ENCODE peak calls at places on chromosomes 5 and 9, in eight cellular contexts. O is cerebellum; F is foreskin keratinocyte; N is bronchial epithelial cell; K is stimulated activated CD4-positive, alpha-beta T cell treated with anti-CD3 and anti-CD28 coated beads, Interleukin-1b, Interleukin-23, amount 100 ng/mL, for 24 hours; X is IMR-90; L is thoracic aorta; T is hypothalamus. R is an unnamed sample.

GRCh38 chr9:34124923-34125322 is 1.6 kb downstream of the DCAF12 start:
- DNase-seq in O (no peak), F (no peak), N (peak), K (no peak), X (no peak), L (no peak), T (peak), R (peak)

GRCh38 chr5:2754621-2755370 is 3.3 kb upstream of the IRX2 start:
- DNase-seq in O (no peak), F (no peak), N (no peak), K (no peak), X (no peak), L (no peak), T (peak), R (no peak)

GRCh38 chr5:43367909-43368648 is 44.1 kb downstream of the CCL28 start:
- DNase-seq in O (no peak), F (no peak), N (no peak), K (no peak), X (peak), L (no peak), T (no peak), R (peak)

GRCh38 chr5:139014726-139015125 is 139.6 kb upstream of the LRRTM2 start:
- DNase-seq in O (no peak), F (peak), N (peak), K (no peak), X (peak), L (no peak), T (no peak), R (peak)

GRCh38 chr9:91188719-91189590 is 172.8 kb downstream of the AUH start:
- DNase-seq in O (no peak), F (no peak), N (no peak), K (no peak), X (no peak), L (no peak), T (no peak), R (no peak)

GRCh38 chr9:134618163-134618822 is 23.3 kb upstream of the COL5A1 start:
- DNase-seq in O (no peak), F (no peak), N (no peak), K (no peak), X (no peak), L (no peak), T (no peak), R (no peak)

GRCh38 chr5:31237159-31237558 is 43.7 kb downstream of the CDH6 start:
- DNase-seq in O (no peak), F (no peak), N (peak), K (no peak), X (peak), L (no peak), T (no peak), R (peak)

GRCh38 chr5:181037365-181037861 is 2.7 kb upstream of the BTNL9 start:
- DNase-seq in O (no peak), F (no peak), N (no peak), K (no peak), X (no peak), L (no peak), T (no peak), R (no peak)

GRCh38 chr5:57207681-57208080 is 33.8 kb downstream of the GPBP1 start:
- DNase-seq in O (peak), F (no peak), N (no peak), K (no peak), X (no peak), L (no peak), T (no peak), R (no peak)